ENCODE peak calls at places on chromosome 11, in four cellular contexts. O is activated CD8-positive, alpha-beta memory T cell treated with anti-CD3 and anti-CD28 coated beads for 1 hour; P is T-helper 1 cell; R is brain microvascular endothelial cell. T is an unnamed sample.

GRCh38 chr11:117345039-117345438 is 17.4 kb downstream of the CEP164 start:
- DNase-seq in P (no peak), R (peak), O (no peak), T (no peak)

GRCh38 chr11:36155770-36156485 is 133.3 kb downstream of the COMMD9 start:
- DNase-seq in R (no peak), P (no peak), O (no peak), T (no peak)

GRCh38 chr11:65505434-65506315 is 6.8 kb downstream of the MALAT1 start:
- DNase-seq in O (no peak), P (no peak), R (peak), T (no peak)

GRCh38 chr11:60242607-60243292 is at the start of gene MS4A4E:
- DNase-seq in R (no peak), P (no peak), O (no peak), T (no peak)

GRCh38 chr11:64652586-64653387 is 61.8 kb downstream of the SLC22A12 start:
- DNase-seq in P (no peak), R (peak), O (peak), T (no peak)

GRCh38 chr11:69774354-69775162 is 583 bp downstream of the FGF4 start:
- DNase-seq in O (no peak), P (no peak), R (no peak), T (no peak)

GRCh38 chr11:27192184-27192583 is 151.6 kb downstream of the BBOX1 start:
- DNase-seq in P (no peak), R (no peak), O (no peak), T (no peak)

GRCh38 chr11:109914038-109914437 is 179.2 kb upstream of the ZC3H12C start:
- DNase-seq in R (no peak), P (no peak), O (no peak), T (no peak)

GRCh38 chr11:62577046-62577708 is 3.5 kb upstream of the EEF1G start:
- DNase-seq in R (no peak), P (no peak), O (no peak), T (no peak)

GRCh38 chr11:109037856-109038780 is 373.2 kb downstream of the DDX10 start:
- DNase-seq in R (peak), O (no peak), P (no peak), T (no peak)